ENCODE peak calls at places on chromosomes 5 and 9, in nine cellular contexts. G, M, T, Q, E, B, O, R and D are unnamed samples.

GRCh38 chr5:135740475-135740874 is 94.0 kb upstream of the SLC25A48 start:
- DNase-seq in G (no peak), T (no peak), R (no peak), Q (no peak), O (no peak), B (no peak), E (no peak), M (no peak), D (peak; percentile 4)

GRCh38 chr9:31519011-31519410 is 865.4 kb upstream of the ACO1 start:
- DNase-seq in B (no peak), R (no peak), M (no peak), G (no peak), Q (no peak), T (no peak), E (no peak), O (no peak), D (no peak)

GRCh38 chr9:84744195-84744594 is 74.7 kb downstream of the NTRK2 start:
- DNase-seq in Q (no peak), T (no peak), O (no peak), M (no peak), R (no peak), B (no peak), G (no peak), E (no peak), D (no peak)

GRCh38 chr5:146475190-146475801 is 28.2 kb downstream of the TCERG1 start:
- DNase-seq in M (no peak), T (no peak), B (no peak), Q (no peak), E (no peak), O (no peak), R (no peak), G (no peak), D (no peak)

GRCh38 chr9:70408393-70409040 is 5.9 kb downstream of the KLF9 start:
- DNase-seq in Q (no peak), G (no peak), M (no peak), B (no peak), T (no peak), E (peak; percentile 15), R (no peak), O (peak; percentile 66), D (no peak)

GRCh38 chr9:34176089-34176488 is 2.8 kb upstream of the UBAP1 start:
- DNase-seq in B (no peak), M (no peak), E (no peak), O (no peak), R (no peak), Q (no peak), G (no peak), T (no peak), D (no peak)

GRCh38 chr9:135342206-135343130 is 137.1 kb upstream of the PPP1R26 start:
- DNase-seq in R (no peak), E (no peak), G (no peak), O (peak; percentile 44), Q (no peak), M (no peak), T (no peak), B (no peak), D (no peak)

GRCh38 chr5:168409601-168410458 is 76.4 kb upstream of the RARS1 start:
- DNase-seq in T (no peak), R (no peak), M (no peak), Q (no peak), B (no peak), E (no peak), O (peak; percentile 62), G (peak; percentile 91), D (no peak)

GRCh38 chr5:68455216-68455615 is 239.7 kb downstream of the PIK3R1 start:
- DNase-seq in G (no peak), M (no peak), R (no peak), Q (no peak), T (no peak), O (no peak), E (no peak), B (no peak), D (no peak)

GRCh38 chr9:109498195-109499060 is at the start of gene PTPN3:
- DNase-seq in R (no peak), O (no peak), B (no peak), T (peak; percentile 40), Q (no peak), E (no peak), G (no peak), M (peak; percentile 64), D (peak; percentile 25)

GRCh38 chr9:13088734-13089427 is 190.6 kb downstream of the MPDZ start:
- DNase-seq in O (no peak), R (no peak), G (peak; percentile 57), E (no peak), T (no peak), Q (peak; percentile 43), M (peak; percentile 70), B (no peak), D (no peak)

DNA sequence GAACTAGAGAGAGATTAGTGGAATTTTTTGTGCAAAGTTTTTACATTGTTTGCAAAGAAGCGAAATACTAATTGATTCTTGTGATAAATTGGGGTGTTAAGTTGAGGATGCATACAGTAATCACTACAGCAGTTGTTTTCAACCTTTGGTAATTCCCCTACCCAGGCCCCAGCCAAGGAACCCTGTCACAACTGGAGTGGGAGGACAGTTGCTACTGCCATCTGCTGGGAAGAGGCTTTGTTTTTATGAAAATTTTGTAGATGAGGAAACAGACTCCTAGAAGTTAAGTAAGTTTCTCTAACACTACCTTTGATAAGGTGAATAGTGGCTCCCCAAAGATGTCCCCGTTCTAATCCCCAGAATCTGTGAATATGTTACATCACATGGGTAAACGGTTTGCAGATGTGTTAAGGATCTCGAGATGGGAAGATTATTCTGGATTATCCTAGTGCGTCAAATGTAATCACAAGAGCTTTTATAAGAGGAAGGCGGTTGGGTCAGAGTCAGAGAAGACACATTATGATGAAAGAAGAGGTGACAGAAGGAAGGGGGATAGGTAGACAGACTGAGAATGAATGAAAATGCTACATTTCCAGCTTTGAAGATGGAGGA is 34.0 kb upstream of the PPP1R2B start:
- DNase-seq in G (peak; percentile 42), T (no peak), B (no peak), E (no peak), R (no peak), Q (no peak), M (peak; percentile 50), O (no peak), D (peak; percentile 25)
- TF ChIP-seq CTCF in G (peak; percentile 65), T (no peak), B (peak; percentile 52), E (peak; percentile 17), R (no peak), Q (peak; percentile 27), M (peak; percentile 75), O (peak; percentile 20), D (peak; percentile 48)

GRCh38 chr9:132892383-132892782 is 13.7 kb downstream of the SPACA9 start:
- DNase-seq in T (no peak), M (no peak), O (no peak), B (no peak), E (no peak), G (no peak), R (no peak), Q (no peak), D (no peak)
- H3K4me1 ChIP-seq in T (peaks cover 9% of the 10 kb centered on the region), M (no peaks in the 10 kb centered on the region), O (no peaks in the 10 kb centered on the region), B (peaks cover 7% of the 10 kb centered on the region), E (no peaks in the 10 kb centered on the region), G (no peaks in the 10 kb centered on the region), R (peaks cover 7% of the 10 kb centered on the region), Q (no peaks in the 10 kb centered on the region), D (peaks cover 5% of the 10 kb centered on the region)

GRCh38 chr5:50440651-50441478 is at the start of gene EMB:
- DNase-seq in O (peak; percentile 62), E (no peak), G (no peak), B (peak; percentile 71), Q (peak; percentile 53), T (peak; percentile 66), R (peak; percentile 48), M (peak; percentile 16), D (peak; percentile 72)

GRCh38 chr5:50441479-50441815 is 359 bp upstream of the EMB start:
- DNase-seq in Q (no peak), G (no peak), O (no peak), B (no peak), T (no peak), E (no peak), R (no peak), M (no peak), D (no peak)

GRCh38 chr5:50435131-50435530 is 6.0 kb downstream of the EMB start:
- DNase-seq in Q (no peak), O (no peak), M (no peak), E (no peak), R (no peak), T (no peak), G (no peak), B (no peak), D (no peak)

GRCh38 chr5:50439221-50439620 is 1.9 kb downstream of the EMB start:
- DNase-seq in R (no peak), Q (no peak), E (no peak), T (no peak), G (no peak), O (no peak), B (no peak), M (no peak), D (no peak)
- TF ChIP-seq POLR2A in R (no peak), Q (no peak), E (no peak), T (no peak), G (no peak), O (no peak), B (no peak), M (no peak), D (no peak)

GRCh38 chr9:4592886-4593285 is 69.2 kb upstream of the PLPP6 start:
- DNase-seq in E (no peak), M (no peak), B (no peak), G (no peak), O (no peak), T (no peak), Q (no peak), R (no peak), D (no peak)

GRCh38 chr9:4592325-4592724 is 69.8 kb upstream of the PLPP6 start:
- DNase-seq in T (no peak), Q (no peak), E (no peak), M (no peak), R (no peak), G (no peak), O (no peak), B (no peak), D (no peak)

GRCh38 chr9:4594545-4594944 is 67.5 kb upstream of the PLPP6 start:
- DNase-seq in T (no peak), G (no peak), E (no peak), M (no peak), R (no peak), Q (no peak), B (no peak), O (no peak), D (no peak)

GRCh38 chr9:4594994-4595393 is 67.1 kb upstream of the PLPP6 start:
- DNase-seq in G (no peak), O (no peak), E (no peak), T (no peak), B (no peak), R (no peak), M (no peak), Q (no peak), D (no peak)

DNA sequence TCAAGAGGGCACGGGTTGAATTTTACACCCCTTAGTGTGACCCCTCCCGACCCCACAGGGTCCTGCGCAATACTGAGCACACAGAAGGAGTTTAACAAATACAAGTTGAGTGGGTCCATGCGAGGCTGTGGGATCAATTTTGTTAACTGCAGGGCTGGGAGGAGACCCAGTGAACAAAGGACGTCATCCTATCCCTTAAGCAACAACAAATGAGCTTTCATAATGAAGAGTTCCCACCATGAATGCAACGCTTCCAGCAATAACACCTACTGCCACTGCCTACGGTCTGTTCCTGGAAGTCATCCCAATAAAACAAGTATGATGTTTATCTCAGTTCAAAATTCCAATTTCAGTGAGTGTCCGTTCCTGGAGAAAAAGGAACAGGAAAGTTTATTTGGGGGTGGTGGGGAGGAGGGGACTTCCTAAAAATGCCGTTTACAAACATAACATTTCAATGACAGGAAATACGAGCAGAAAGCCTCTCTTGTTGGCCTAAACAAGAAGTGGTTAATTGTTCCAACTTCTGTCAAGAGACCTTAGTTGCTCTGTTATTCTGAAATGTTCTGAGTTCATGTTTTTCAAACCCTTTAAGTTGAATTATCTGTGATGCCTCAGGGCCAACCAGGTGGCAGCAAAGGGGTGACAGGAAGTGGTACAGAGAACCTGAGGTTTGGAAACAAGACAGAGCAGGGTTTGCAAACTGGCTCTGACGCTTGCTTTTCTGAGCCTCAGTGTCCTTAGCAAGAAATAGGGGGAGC is 65.8 kb upstream of the PLPP6 start:
- DNase-seq in E (no peak), B (no peak), M (no peak), R (no peak), O (no peak), Q (no peak), T (no peak), G (no peak), D (no peak)
- TF ChIP-seq CTCF in E (no peak), B (no peak), M (no peak), R (no peak), O (no peak), Q (no peak), T (no peak), G (no peak), D (no peak)